ENCODE peak calls at places on chromosomes 11 and 22, in five cellular contexts. Y is mesenchymal stem cell; J is cardiac muscle cell; G is CD8-positive, alpha-beta T cell; Z is lung. K is an unnamed sample.

GRCh38 chr11:66081505-66081904 is 11.4 kb downstream of the PACS1 start:
- DNase-seq in Y (peak; percentile 42), J (peak; percentile 33), G (peak; percentile 85), Z (peak; percentile 65), K (peak; percentile 85)

GRCh38 chr11:3037041-3037944 is 19.9 kb downstream of the CARS1 start:
- DNase-seq in Y (peak; percentile 82), J (peak; percentile 76), G (peak; percentile 50), Z (peak; percentile 68), K (peak; percentile 26)

GRCh38 chr22:19816372-19817119 is 38.1 kb downstream of the GNB1L start:
- DNase-seq in Y (no peak), J (no peak), G (no peak), Z (no peak), K (no peak)

GRCh38 chr11:127259118-127259517 is 258.5 kb upstream of the KIRREL3 start:
- DNase-seq in Y (no peak), J (no peak), G (no peak), Z (no peak), K (no peak)

GRCh38 chr11:77823775-77824174 is 2.8 kb downstream of the AAMDC start:
- DNase-seq in Y (peak; percentile 68), J (peak; percentile 71), G (no peak), Z (no peak), K (no peak)

GRCh38 chr11:35146074-35146521 is 7.1 kb downstream of the CD44 start:
- DNase-seq in Y (peak; percentile 5), J (no peak), G (peak; percentile 67), Z (no peak), K (no peak)

GRCh38 chr22:47328550-47329243 is 566.2 kb downstream of the TBC1D22A start:
- DNase-seq in Y (no peak), J (peak; percentile 93), G (no peak), Z (no peak), K (no peak)

GRCh38 chr11:64890084-64890944 is 11.9 kb upstream of the EHD1 start:
- DNase-seq in Y (no peak), J (no peak), G (no peak), Z (no peak), K (no peak)

GRCh38 chr11:60957188-60957587 is 5.2 kb upstream of the SLC15A3 start:
- DNase-seq in Y (no peak), J (peak; percentile 65), G (no peak), Z (no peak), K (no peak)

GRCh38 chr22:29871684-29872083 is 11.3 kb upstream of the MTMR3 start:
- DNase-seq in Y (peak; percentile 44), J (no peak), G (no peak), Z (no peak), K (no peak)

GRCh38 chr11:69915501-69916250 is 96.5 kb upstream of the FGF3 start:
- DNase-seq in Y (peak; percentile 82), J (peak; percentile 77), G (peak; percentile 35), Z (peak; percentile 81), K (peak; percentile 34)

GRCh38 chr11:110050201-110050506 is 43.0 kb upstream of the ZC3H12C start:
- DNase-seq in Y (no peak), J (no peak), G (no peak), Z (no peak), K (no peak)

GRCh38 chr11:17746096-17746495 is 11.5 kb downstream of the KCNC1 start:
- DNase-seq in Y (no peak), J (no peak), G (no peak), Z (no peak), K (no peak)

DNA sequence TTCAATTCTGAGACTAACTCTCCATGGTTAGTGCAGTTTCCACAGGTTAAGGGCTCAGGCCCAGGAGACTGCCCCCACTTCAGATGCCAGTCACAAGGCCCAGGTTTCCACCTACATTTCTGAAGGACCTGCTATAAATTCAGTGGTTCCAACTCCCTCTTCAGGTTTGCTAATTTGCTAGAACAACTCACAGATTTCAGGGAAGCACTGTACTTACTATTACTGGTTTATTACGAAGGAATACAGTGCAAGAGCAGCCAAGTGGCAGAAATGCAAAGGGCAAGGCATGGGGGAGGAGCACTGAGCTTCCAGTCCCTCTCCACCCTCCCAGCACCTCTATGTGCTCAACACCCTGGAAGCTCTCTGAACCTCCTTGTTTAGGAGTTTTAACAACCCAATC is 39.3 kb upstream of the SPON1 start:
- DNase-seq in Y (no peak), J (no peak), G (no peak), Z (no peak), K (no peak)
- H3K4me3 ChIP-seq in Y (no peak overlapping the region), J (no peak overlapping the region), G (peak overlapping the region; percentile 12), Z (no peak overlapping the region), K (no peak overlapping the region)

GRCh38 chr11:10324474-10324873 is 19.6 kb downstream of the ADM start:
- DNase-seq in Y (no peak), J (peak; percentile 27), G (no peak), Z (no peak), K (no peak)

GRCh38 chr11:10323793-10324170 is 18.9 kb downstream of the ADM start:
- DNase-seq in Y (peak; percentile 40), J (peak; percentile 46), G (no peak), Z (no peak), K (no peak)

GRCh38 chr11:10322830-10323792 is 18.2 kb downstream of the ADM start:
- DNase-seq in Y (peak; percentile 95), J (peak; percentile 90), G (peak; percentile 38), Z (no peak), K (peak; percentile 76)

GRCh38 chr11:10320164-10320563 is 15.3 kb downstream of the ADM start:
- DNase-seq in Y (no peak), J (no peak), G (no peak), Z (no peak), K (peak; percentile 72)

DNA sequence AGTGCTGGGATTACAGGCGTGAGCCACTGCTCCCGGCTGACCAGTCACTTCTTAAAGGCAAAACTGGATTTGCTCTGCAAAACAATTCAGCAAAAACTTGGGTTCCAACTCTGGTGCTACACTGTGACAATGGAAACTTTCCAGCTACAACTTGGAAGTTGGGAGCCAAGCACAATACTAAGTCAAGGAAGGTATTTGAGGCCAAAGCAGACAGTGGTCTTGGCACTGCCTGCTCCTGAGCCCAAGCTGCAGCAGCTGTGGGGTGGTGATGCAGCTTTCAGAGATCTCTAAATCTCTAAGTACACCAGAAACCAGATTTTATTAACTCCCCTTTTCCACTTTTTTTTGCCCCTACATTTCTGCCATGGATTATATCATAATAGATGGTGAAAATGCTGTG is 17.5 kb downstream of the ADM start:
- DNase-seq in Y (no peak), J (peak; percentile 33), G (no peak), Z (no peak), K (no peak)
- H3K4me3 ChIP-seq in Y (no peak overlapping the region), J (no peak overlapping the region), G (no peak overlapping the region), Z (no peak overlapping the region), K (no peak overlapping the region)

DNA sequence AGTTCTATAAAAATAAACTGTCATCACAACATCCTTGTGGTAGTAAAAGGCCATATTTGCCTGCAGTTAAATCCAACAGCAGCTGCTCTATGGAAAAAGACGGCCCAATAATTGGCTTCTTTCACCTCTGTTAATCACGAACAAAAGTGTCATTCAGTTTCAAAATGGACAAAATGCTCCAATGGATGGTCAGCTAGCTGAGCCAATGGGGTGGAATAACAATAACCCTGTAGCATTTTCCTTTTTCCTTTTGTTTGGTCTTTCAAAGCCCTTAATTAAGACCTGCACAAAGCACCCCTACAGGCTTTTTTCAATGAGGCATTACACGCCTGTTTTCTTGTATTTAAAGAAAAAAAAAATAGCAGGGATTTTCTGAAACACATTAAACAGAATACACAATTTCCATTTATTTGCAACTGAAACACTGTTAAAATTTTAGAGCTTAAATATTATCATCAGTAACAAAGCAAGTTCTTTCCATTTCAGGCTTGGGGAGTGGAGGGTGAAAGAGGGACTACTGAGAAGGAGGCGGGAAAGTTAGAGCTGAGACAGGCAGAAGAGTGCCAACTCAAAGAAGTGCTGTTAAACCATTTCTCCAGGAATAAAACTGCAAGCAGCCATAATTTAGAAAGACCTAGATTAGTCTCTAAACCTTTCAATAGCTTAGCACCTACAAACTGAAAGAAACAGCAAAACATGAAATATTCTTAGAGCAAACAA is 28.7 kb downstream of the LGR4 start:
- DNase-seq in Y (no peak), J (no peak), G (no peak), Z (no peak), K (no peak)
- H3K4me3 ChIP-seq in Y (no peak overlapping the region), J (no peak overlapping the region), G (no peak overlapping the region), Z (no peak overlapping the region), K (no peak overlapping the region)

GRCh38 chr11:117495357-117495756 is 167.7 kb downstream of the CEP164 start:
- DNase-seq in Y (no peak), J (no peak), G (no peak), Z (no peak), K (no peak)

GRCh38 chr11:117501499-117501898 is 173.8 kb downstream of the CEP164 start:
- DNase-seq in Y (no peak), J (no peak), G (no peak), Z (no peak), K (no peak)

GRCh38 chr11:117502285-117502856 is 174.7 kb downstream of the CEP164 start:
- DNase-seq in Y (no peak), J (no peak), G (no peak), Z (no peak), K (no peak)

GRCh38 chr11:117497206-117497951 is 169.7 kb downstream of the CEP164 start:
- DNase-seq in Y (no peak), J (no peak), G (no peak), Z (no peak), K (no peak)

GRCh38 chr11:117498791-117499190 is 171.1 kb downstream of the CEP164 start:
- DNase-seq in Y (no peak), J (no peak), G (no peak), Z (no peak), K (no peak)
- H3K4me3 ChIP-seq in Y (no peak overlapping the region), J (no peak overlapping the region), G (no peak overlapping the region), Z (no peak overlapping the region), K (no peak overlapping the region)

GRCh38 chr11:45285931-45286632 is at the start of gene SYT13:
- DNase-seq in Y (no peak), J (peak; percentile 18), G (no peak), Z (no peak), K (no peak)
- H3K4me3 ChIP-seq in Y (peak within 1 kb of the TSS; percentile 51), J (peak within 1 kb of the TSS; percentile 39), G (no peak within 1 kb of the TSS), Z (no peak within 1 kb of the TSS), K (no peak within 1 kb of the TSS)

DNA sequence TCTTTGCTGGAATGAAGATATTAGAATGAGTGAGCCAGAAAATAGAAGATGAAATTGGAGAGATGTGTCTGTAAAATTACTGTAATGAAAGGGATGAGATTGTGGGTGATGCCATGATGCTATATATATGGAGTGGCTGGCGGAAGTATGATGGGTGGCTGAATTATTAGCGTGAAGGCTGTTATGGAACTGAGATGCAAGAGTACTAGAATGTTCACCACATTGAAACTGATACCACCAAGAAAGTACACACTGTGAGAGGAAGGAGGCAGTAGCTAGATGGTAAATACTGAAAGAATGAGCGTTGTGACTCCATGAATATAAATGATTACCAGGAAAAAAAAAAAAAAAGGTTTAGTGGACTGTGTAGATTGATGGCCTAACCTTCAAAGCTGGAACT is 411.9 kb downstream of the CNTN5 start:
- DNase-seq in Y (no peak), J (no peak), G (no peak), Z (no peak), K (no peak)
- H3K4me3 ChIP-seq in Y (no peak overlapping the region), J (no peak overlapping the region), G (no peak overlapping the region), Z (no peak overlapping the region), K (no peak overlapping the region)